ENCODE peak calls at places on chromosomes 12 and 14, in nine cellular contexts. J, K, S, V, Q, E, T, F and C are unnamed samples.

GRCh38 chr14:100084591-100084990 is 19.4 kb downstream of the EVL start:
- DNase-seq in E (no peak), S (no peak), J (no peak), T (no peak), V (no peak), K (no peak), F (no peak), Q (no peak), C (no peak)

GRCh38 chr14:54175298-54175942 is 218.8 kb upstream of the BMP4 start:
- DNase-seq in F (peak), S (peak), V (peak), E (peak), J (peak), T (peak), Q (peak), K (peak), C (peak)

GRCh38 chr12:102950107-102950949 is 7.1 kb upstream of the ASCL1 start:
- DNase-seq in T (no peak), S (no peak), J (peak), E (no peak), Q (no peak), K (peak), F (no peak), V (no peak), C (no peak)

GRCh38 chr12:40942326-40942725 is 245.8 kb upstream of the PDZRN4 start:
- DNase-seq in F (no peak), Q (no peak), K (no peak), V (no peak), T (no peak), J (no peak), S (no peak), E (no peak), C (no peak)

GRCh38 chr12:12927211-12928079 is 24.5 kb downstream of the GPRC5D start:
- DNase-seq in F (peak), V (peak), K (peak), E (peak), Q (peak), S (peak), J (peak), T (peak), C (peak)

GRCh38 chr14:54893151-54893760 is 9.4 kb downstream of the GCH1 start:
- DNase-seq in K (peak), Q (peak), S (no peak), V (peak), J (no peak), E (no peak), F (no peak), T (no peak), C (no peak)

GRCh38 chr14:61547186-61548121 is 147.9 kb upstream of the HIF1A start:
- DNase-seq in V (no peak), E (no peak), Q (peak), F (no peak), K (no peak), S (no peak), J (no peak), T (no peak), C (no peak)

GRCh38 chr12:53676715-53677611 is 1.1 kb upstream of the ATP5MC2 start:
- DNase-seq in K (no peak), S (peak), F (peak), V (no peak), Q (no peak), J (peak), E (no peak), T (no peak), C (peak)

GRCh38 chr12:131052063-131052781 is 98.5 kb downstream of the ADGRD1 start:
- DNase-seq in J (no peak), Q (no peak), T (no peak), F (no peak), K (no peak), E (no peak), V (no peak), S (no peak), C (no peak)

GRCh38 chr12:25801621-25802243 is 156.8 kb upstream of the RASSF8 start:
- DNase-seq in E (no peak), K (no peak), Q (no peak), F (no peak), V (no peak), T (no peak), J (no peak), S (no peak), C (no peak)

GRCh38 chr12:49537709-49538601 is 875 bp upstream of the KCNH3 start:
- DNase-seq in F (peak), T (no peak), E (no peak), S (no peak), V (peak), Q (peak), K (no peak), J (peak), C (no peak)

GRCh38 chr12:114920828-114921579 is 237.0 kb upstream of the TBX3 start:
- DNase-seq in S (no peak), T (no peak), K (no peak), V (no peak), E (no peak), F (no peak), Q (no peak), J (no peak), C (no peak)

GRCh38 chr12:68636268-68636667 is 25.6 kb downstream of the RAP1B start:
- DNase-seq in F (no peak), K (no peak), V (no peak), E (no peak), J (no peak), T (no peak), S (no peak), Q (no peak), C (no peak)

GRCh38 chr14:68085742-68086141 is 266.2 kb downstream of the RAD51B start:
- DNase-seq in S (no peak), J (no peak), T (no peak), K (peak), E (no peak), Q (no peak), V (no peak), F (no peak), C (peak)

GRCh38 chr14:22780941-22781605 is 14.6 kb downstream of the OXA1L start:
- DNase-seq in V (no peak), T (no peak), F (no peak), Q (no peak), S (no peak), E (no peak), K (no peak), J (no peak), C (no peak)

GRCh38 chr12:9365296-9365695 is 157.1 kb upstream of the PZP start:
- DNase-seq in Q (no peak), S (no peak), J (no peak), E (no peak), F (no peak), K (no peak), T (no peak), V (no peak), C (no peak)
- TF ChIP-seq EP300 in Q (no peak), S (no peak), J (no peak), E (no peak), F (no peak), K (no peak), T (no peak), V (no peak), C (no peak)

GRCh38 chr12:50845021-50845647 is 2.4 kb downstream of the TMPRSS12 start:
- DNase-seq in K (no peak), E (no peak), S (no peak), T (no peak), Q (no peak), V (no peak), F (no peak), J (no peak), C (no peak)
- TF ChIP-seq EP300 in K (no peak), E (no peak), S (no peak), T (no peak), Q (no peak), V (no peak), F (no peak), J (no peak), C (no peak)

GRCh38 chr14:50775357-50775756 is 55.6 kb downstream of the NIN start:
- DNase-seq in K (no peak), Q (no peak), S (no peak), T (no peak), F (no peak), E (no peak), V (no peak), J (no peak), C (no peak)
- TF ChIP-seq EP300 in K (no peak), Q (no peak), S (no peak), T (no peak), F (no peak), E (no peak), V (no peak), J (no peak), C (no peak)

DNA sequence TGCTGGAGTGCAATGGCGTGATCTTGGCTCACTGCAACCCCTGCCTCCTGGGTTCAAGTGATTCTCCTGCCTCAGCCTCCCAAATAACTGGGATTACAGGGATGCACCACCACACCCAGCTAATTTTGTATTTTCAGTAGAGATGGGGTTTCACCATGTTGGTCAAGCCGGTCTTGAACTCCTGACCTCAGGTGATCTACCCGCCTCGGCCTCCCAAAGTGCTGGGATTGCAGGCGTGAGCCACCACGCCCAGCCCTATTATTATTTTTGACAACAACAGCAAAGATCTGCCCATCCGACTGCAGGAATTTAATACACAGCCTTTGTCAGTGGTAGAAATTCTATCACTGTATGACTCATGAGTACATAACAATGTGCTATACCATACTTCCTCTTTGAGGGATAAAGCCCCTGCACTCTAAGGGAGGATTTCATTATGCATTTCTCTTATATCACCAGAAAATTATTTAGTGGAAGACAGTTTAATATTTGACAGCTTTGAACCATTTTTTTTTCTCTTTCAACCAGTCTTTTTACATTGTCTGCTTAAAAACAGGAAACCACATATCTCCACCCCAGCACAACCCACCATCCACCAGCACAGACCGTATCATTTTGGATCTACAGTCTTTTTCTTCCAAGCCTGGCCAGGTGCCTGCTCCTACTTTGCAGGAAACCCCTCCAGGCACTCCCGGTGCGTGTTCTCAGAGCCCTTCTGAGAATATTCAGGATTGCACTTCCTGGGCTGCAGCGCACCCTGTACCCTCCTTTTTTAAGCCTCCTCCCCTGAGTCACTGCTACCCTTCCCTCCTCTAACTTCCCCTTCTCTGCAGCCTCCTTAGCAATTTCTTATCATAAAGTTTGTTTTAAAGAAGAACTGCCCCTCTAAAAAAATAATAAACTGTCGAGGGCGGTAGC is 594 bp downstream of the ARHGDIB start:
- DNase-seq in J (no peak), Q (no peak), T (no peak), S (peak), E (no peak), K (no peak), V (no peak), F (no peak), C (no peak)
- TF ChIP-seq EP300 in J (no peak), Q (no peak), T (no peak), S (no peak), E (peak), K (no peak), V (no peak), F (no peak), C (no peak)

GRCh38 chr12:109393437-109394345 is 46.0 kb downstream of the MYO1H start:
- DNase-seq in V (peak), K (peak), Q (peak), T (no peak), F (peak), E (no peak), J (peak), S (peak), C (no peak)
- TF ChIP-seq EP300 in V (no peak), K (no peak), Q (no peak), T (no peak), F (no peak), E (no peak), J (no peak), S (no peak), C (no peak)

GRCh38 chr14:102928412-102929348 is 6.2 kb downstream of the AMN start:
- DNase-seq in T (no peak), K (no peak), S (peak), E (no peak), V (no peak), J (peak), Q (no peak), F (no peak), C (peak)

GRCh38 chr14:102930753-102931579 is 8.5 kb downstream of the AMN start:
- DNase-seq in T (no peak), V (no peak), J (peak), E (no peak), K (no peak), S (peak), F (no peak), Q (no peak), C (no peak)

GRCh38 chr14:102927878-102928411 is 5.5 kb downstream of the AMN start:
- DNase-seq in F (no peak), Q (no peak), E (no peak), T (no peak), J (no peak), S (peak), K (no peak), V (no peak), C (no peak)

GRCh38 chr14:102930138-102930752 is 7.8 kb downstream of the AMN start:
- DNase-seq in J (no peak), T (no peak), S (peak), Q (no peak), V (no peak), K (no peak), F (no peak), E (no peak), C (no peak)

GRCh38 chr14:102929349-102930137 is 7.1 kb downstream of the AMN start:
- DNase-seq in S (peak), T (no peak), F (no peak), K (no peak), Q (no peak), V (no peak), E (no peak), J (no peak), C (no peak)
- TF ChIP-seq EP300 in S (no peak), T (no peak), F (no peak), K (no peak), Q (no peak), V (no peak), E (no peak), J (no peak), C (no peak)